ENCODE peak calls at places on chromosomes 1 and 21, in eight cellular contexts. N, C, D, X, Y, G, E and Q are unnamed samples.

GRCh38 chr1:215899901-215900300 is 332.8 kb downstream of the KCTD3 start:
- DNase-seq in D (no peak), Y (no peak), X (no peak), N (no peak), G (no peak), E (no peak), C (no peak), Q (no peak)

GRCh38 chr1:6922096-6922931 is 137.1 kb downstream of the CAMTA1 start:
- DNase-seq in N (peak), G (no peak), Y (no peak), E (no peak), D (peak), X (no peak), C (peak), Q (no peak)

GRCh38 chr1:32892368-32893197 is 6.3 kb downstream of the HPCA start:
- DNase-seq in N (no peak), D (no peak), C (peak), X (no peak), G (peak), E (no peak), Y (peak), Q (peak)

GRCh38 chr1:183841950-183842816 is 37.3 kb downstream of the RGL1 start:
- DNase-seq in E (no peak), D (peak), N (peak), C (peak), G (no peak), X (no peak), Y (no peak), Q (peak)

GRCh38 chr1:17460265-17460664 is 20.8 kb upstream of the RCC2 start:
- DNase-seq in D (peak), N (no peak), X (no peak), E (no peak), G (no peak), C (no peak), Y (no peak), Q (no peak)

GRCh38 chr1:4954392-4954791 is 300.0 kb downstream of the AJAP1 start:
- DNase-seq in D (no peak), Y (no peak), C (no peak), G (no peak), N (no peak), X (no peak), E (no peak), Q (no peak)

GRCh38 chr1:180424848-180425457 is 77.4 kb downstream of the ACBD6 start:
- DNase-seq in C (peak), Y (no peak), G (no peak), N (no peak), D (no peak), E (no peak), X (no peak), Q (no peak)

GRCh38 chr1:107432108-107432507 is 291.3 kb downstream of the NTNG1 start:
- DNase-seq in X (no peak), N (no peak), G (no peak), Y (no peak), E (no peak), D (no peak), C (no peak), Q (no peak)

GRCh38 chr1:155938220-155938627 is 3.2 kb upstream of the RXFP4 start:
- DNase-seq in G (no peak), N (no peak), C (peak), Y (no peak), E (no peak), X (no peak), D (no peak), Q (peak)

GRCh38 chr1:12143631-12144155 is 23.1 kb upstream of the TNFRSF1B start:
- DNase-seq in X (peak), N (peak), G (peak), Y (no peak), E (peak), C (peak), D (peak), Q (peak)

DNA sequence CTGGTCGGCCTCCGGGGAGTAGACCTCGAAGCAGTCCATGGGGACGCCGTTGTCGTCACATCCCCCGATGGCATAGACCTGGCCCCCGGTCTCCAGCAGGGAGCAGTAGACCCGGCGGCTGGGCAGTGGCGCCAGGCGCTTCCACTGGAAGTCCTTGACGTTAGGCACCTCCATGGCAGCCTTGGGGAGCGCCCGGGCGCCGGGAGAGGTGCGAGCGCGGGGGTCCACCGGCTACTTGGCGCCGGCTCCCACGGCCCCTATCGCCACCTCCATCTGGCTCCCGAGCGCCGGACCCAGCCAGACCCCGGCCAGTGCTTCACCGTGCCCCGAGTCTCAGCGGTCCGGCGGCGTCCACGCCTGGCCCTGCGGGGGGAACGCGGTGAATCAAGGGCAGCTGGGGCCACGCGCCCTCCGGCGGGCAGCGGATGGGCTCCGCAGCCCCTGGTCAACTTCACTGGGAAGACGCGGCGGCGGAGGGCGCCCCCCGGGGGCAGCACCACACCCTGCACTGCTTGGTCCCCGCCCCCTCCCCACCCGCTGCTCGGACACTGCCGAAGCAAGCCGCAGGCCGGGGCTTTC is 13.2 kb downstream of the KLHDC8A start:
- DNase-seq in E (no peak), Y (peak), N (no peak), D (no peak), G (no peak), C (no peak), X (no peak), Q (no peak)
- TF ChIP-seq CTCF in E (peak), Y (peak), N (no peak), D (no peak), G (no peak), C (no peak), X (no peak), Q (no peak)

DNA sequence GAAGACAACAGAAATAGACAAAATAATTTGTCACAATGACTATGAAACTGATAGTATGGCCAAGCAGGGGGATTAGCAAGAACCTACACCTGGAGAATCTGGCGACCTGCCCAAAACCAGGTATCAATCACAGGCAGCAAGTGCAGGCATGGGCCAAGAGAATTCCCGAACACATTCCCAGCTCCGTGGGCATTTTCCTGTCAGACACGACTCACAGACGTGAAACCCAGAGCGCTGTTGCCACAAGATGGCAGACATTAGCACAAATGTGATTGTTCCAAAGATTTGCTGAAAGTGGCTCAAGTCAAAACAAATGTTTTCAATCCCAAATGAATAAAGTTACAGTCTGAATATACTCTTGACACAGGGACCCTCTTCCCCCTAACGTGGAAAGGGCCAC is 36.8 kb downstream of the HLCS start:
- DNase-seq in D (no peak), E (no peak), Y (no peak), G (peak), C (no peak), N (no peak), X (peak), Q (no peak)
- TF ChIP-seq CTCF in D (no peak), E (peak), Y (no peak), G (peak), C (peak), N (no peak), X (no peak), Q (no peak)

DNA sequence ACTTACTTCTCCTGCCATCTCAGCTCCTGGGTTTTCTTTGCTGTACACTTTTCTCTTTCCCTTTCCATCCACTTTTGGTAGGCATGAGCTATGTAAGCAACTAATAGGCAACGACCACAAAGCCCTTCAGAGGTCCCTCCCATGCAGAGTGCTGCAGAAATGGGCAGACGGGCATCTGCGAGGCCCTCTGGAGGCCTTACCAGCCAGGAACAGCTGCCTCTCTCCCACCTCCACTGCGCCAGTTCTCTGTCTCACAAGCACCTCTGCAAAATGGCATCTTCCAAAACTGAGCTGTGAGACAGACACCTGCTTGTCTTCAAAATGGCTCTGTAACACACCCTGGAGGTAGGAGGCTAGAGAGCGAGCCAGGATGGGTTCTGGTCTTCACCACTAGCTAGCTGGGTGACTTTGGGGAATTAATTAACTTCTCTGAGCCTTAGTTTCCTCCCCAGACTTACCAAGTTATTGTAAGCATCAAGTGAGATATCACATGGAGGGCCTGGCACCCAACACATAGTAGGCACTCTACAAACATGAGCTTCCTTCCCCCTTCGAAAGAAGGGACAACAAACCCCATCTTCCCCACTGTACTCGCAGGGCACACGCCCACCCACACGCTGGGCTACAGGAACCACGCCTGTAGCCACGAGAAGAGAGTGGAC is 62.0 kb downstream of the BCAR3 start:
- DNase-seq in G (no peak), E (no peak), D (no peak), N (no peak), Y (no peak), C (no peak), X (no peak), Q (no peak)
- TF ChIP-seq CTCF in G (no peak), E (no peak), D (no peak), N (no peak), Y (no peak), C (no peak), X (no peak), Q (no peak)

GRCh38 chr21:28066051-28066450 is 926.6 kb downstream of the LTN1 start:
- DNase-seq in E (no peak), N (no peak), G (no peak), Y (no peak), C (no peak), D (no peak), X (no peak), Q (no peak)
- TF ChIP-seq CTCF in E (no peak), N (no peak), G (no peak), Y (no peak), C (no peak), D (no peak), X (no peak), Q (no peak)

GRCh38 chr1:152940614-152941013 is 6.4 kb upstream of the SPRR5 start:
- DNase-seq in Y (no peak), X (no peak), D (no peak), C (no peak), E (no peak), G (no peak), N (no peak), Q (no peak)
- TF ChIP-seq CTCF in Y (no peak), X (no peak), D (no peak), C (no peak), E (no peak), G (no peak), N (no peak), Q (no peak)

GRCh38 chr1:212455406-212456165 is 22.9 kb downstream of the NENF start:
- DNase-seq in X (peak), D (peak), G (peak), Y (peak), N (peak), C (peak), E (peak), Q (peak)

GRCh38 chr1:212456166-212456528 is 23.4 kb downstream of the NENF start:
- DNase-seq in Y (no peak), D (no peak), E (no peak), C (peak), G (no peak), N (no peak), X (no peak), Q (no peak)

GRCh38 chr1:212459656-212460055 is 26.9 kb downstream of the NENF start:
- DNase-seq in G (no peak), N (no peak), D (no peak), E (no peak), C (no peak), Y (no peak), X (no peak), Q (no peak)

GRCh38 chr1:212458817-212459216 is 26.1 kb downstream of the NENF start:
- DNase-seq in X (no peak), G (no peak), N (no peak), C (no peak), E (no peak), D (no peak), Y (no peak), Q (no peak)

GRCh38 chr1:212457740-212458338 is 25.1 kb downstream of the NENF start:
- DNase-seq in D (no peak), Y (peak), G (no peak), C (peak), E (no peak), X (peak), N (no peak), Q (peak)
- TF ChIP-seq CTCF in D (no peak), Y (peak), G (peak), C (peak), E (peak), X (peak), N (peak), Q (peak)

DNA sequence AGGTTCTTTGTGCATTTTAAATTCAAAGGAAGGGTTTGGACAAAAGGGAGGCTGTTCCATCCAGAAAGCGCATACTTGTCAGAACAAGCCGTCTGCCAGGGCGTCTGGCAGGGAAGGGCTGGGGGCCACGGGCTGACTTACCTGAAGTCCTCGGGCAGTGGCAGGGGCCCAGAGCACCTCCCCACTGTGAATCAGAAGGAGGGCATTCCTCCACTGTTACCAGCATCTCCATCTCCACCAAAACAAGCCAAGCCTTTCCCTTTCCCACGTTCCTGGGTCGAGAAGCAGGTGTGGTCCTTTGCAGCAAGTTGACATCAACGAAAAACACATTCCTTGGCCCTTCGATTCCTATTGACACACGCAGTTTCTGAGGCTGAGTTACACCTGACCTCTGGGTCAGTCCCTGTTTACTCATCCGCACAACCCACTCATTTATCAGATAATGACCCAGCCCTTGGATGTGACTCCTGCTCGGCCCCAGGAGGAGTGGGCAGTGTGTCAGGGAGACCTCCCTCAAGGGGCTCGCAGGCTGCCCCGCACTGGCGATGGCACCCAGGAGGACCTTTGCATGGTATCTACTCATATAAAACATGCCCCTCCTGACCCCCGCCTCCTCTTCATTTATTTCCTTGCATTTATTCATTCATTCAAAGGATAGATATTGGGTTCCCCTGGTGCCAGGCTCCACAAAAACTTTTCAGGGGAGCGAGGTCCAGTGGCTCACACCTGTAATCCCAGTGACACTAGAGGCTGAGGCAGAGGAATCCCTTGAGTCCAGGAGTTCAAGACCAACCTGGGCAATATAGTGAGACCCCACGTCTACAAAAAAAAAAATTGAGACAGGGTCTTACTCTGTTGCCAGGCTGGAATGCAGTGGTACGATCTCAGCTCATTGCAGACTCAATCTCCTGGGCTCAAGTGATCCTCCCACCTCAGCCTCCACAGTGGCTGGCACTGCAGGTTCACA is 60.2 kb downstream of the TOMM20 start:
- DNase-seq in C (peak), E (peak), G (no peak), N (no peak), D (peak), X (peak), Y (no peak), Q (no peak)
- TF ChIP-seq CTCF in C (no peak), E (no peak), G (no peak), N (no peak), D (no peak), X (no peak), Y (no peak), Q (no peak)

DNA sequence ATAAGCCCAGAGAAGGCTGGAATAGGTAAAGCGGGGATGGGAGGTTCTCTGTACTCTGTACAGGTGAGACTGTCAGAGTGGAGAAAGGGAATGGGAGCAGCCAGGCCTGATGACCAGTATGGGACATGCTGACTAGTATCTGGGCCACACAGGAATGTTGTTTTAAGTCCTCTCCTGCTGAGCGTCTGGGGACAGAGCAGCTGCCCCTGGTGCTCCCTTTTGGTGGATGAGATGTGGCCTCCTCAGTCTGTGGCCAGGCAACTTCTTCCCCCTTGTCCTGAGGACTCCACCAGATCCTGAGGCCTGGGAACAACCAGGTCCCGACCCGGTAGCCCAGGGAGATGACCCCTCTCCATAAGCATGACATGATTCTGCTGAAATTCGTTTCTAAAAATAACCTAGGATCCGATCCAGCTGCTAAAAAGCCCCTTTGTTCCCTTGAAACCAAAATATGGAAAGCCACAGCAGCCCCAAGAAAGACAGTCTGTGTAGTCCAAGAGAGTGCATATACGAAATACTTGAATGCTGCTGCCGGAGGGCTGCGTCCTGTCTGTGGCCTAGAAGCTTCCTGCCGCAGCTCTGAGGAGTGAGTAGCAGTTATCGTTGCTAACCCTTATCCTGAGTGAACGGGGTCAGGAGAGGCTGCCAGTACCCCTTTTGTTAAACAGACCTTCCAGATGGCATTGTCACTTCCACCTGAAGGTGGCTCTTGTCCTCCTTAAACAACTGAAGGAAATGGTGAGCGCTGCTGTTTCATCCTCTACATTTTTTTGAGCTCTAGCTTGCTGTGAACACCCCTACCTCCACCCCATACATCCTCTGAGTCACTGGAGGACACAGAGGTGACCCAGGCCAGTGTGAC is 47.1 kb downstream of the ATP2B4 start:
- DNase-seq in C (peak), X (peak), G (no peak), N (peak), E (peak), D (peak), Y (no peak), Q (peak)
- TF ChIP-seq CTCF in C (peak), X (peak), G (peak), N (no peak), E (no peak), D (no peak), Y (no peak), Q (no peak)

DNA sequence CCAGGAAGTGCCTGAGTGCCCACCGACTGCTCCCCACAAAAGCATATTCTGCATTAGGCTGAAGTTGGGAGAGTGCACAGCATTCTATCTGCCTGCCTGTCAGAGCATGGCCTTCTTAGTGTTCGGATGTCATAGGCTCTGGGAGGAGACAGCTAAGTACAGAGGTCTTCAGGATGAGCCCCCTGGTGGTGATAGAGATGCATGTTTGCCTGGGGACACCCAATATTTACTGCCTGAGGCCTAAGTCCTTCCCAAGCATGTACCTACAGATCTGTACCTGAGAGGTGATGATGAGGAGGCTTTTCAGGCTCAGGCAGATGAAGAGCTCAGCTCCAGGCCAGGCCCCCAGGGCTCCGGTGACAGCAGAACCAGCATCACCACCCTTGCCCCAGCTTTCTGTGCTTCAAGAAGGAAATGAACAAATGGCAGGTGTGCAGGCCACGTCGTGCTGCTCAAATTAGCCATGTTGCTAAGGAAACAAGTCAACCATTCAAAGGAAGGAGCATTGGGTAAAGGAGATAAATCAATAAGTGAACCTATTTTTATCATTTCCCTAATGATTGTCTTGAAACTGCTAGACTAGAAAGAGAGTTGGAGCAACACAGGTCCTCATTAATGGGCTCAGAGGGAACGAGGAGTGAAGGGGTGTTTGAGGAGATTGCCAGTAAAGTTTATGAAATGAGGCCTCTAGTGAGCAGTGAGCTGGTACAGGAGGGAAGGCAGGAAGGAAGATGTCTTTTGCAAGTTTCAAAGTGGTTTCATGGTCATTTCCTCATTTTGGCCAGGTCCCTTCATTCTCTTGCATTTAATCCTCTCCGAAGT is 21.2 kb downstream of the CACNA1E start:
- DNase-seq in G (no peak), N (no peak), X (no peak), D (no peak), E (peak), C (peak), Y (no peak), Q (no peak)
- TF ChIP-seq CTCF in G (peak), N (peak), X (no peak), D (no peak), E (peak), C (peak), Y (peak), Q (no peak)